ENCODE peak calls at places on chromosomes 16 and 17, in seven cellular contexts. S is fibroblast of lung; M is effector memory CD4-positive, alpha-beta T cell; T is neural progenitor cell; N is tibial nerve; F is mesendoderm; C is H9. K is an unnamed sample. For H3K4me1, the result is how much of the 10 kb centered on the place peaks cover.

GRCh38 chr16:86798247-86799041 is 220.1 kb downstream of the FOXL1 start:
- DNase-seq in S (no peak), M (no peak), T (no peak), N (no peak), F (no peak), C (no peak), K (no peak)

GRCh38 chr16:51164167-51164566 is 13.1 kb upstream of the SALL1 start:
- DNase-seq in S (no peak), M (no peak), T (no peak), N (no peak), F (no peak), C (no peak), K (no peak)

GRCh38 chr17:622356-622755 is 92.3 kb downstream of the VPS53 start:
- DNase-seq in S (peak), M (no peak), T (no peak), N (no peak), F (peak), C (no peak), K (peak)

GRCh38 chr17:82077617-82078358 is 12.2 kb upstream of the DUS1L start:
- DNase-seq in S (no peak), M (no peak), T (peak), N (peak), F (peak), C (peak), K (no peak)

GRCh38 chr17:207775-208174 is 26.3 kb upstream of the DOC2B start:
- DNase-seq in S (no peak), M (no peak), T (no peak), N (no peak), F (no peak), C (no peak), K (no peak)

GRCh38 chr16:27598226-27598625 is 48.3 kb downstream of the KATNIP start:
- DNase-seq in S (no peak), M (no peak), T (no peak), N (no peak), F (no peak), C (no peak), K (no peak)

GRCh38 chr17:36057900-36058299 is 6.2 kb upstream of the CCL18 start:
- DNase-seq in S (no peak), M (no peak), T (no peak), N (no peak), F (no peak), C (no peak), K (no peak)

GRCh38 chr17:8073627-8074485 is 13.7 kb downstream of the ALOX12B start:
- DNase-seq in S (peak), M (peak), T (peak), N (no peak), F (peak), C (peak), K (no peak)

GRCh38 chr17:47872651-47873161 is 21.7 kb upstream of the SP6 start:
- DNase-seq in S (no peak), M (no peak), T (no peak), N (no peak), F (peak), C (peak), K (no peak)

GRCh38 chr16:19785512-19786130 is 67.5 kb downstream of the IQCK start:
- DNase-seq in S (no peak), M (no peak), T (no peak), N (no peak), F (no peak), C (no peak), K (no peak)

GRCh38 chr16:49640606-49641005 is 215.3 kb downstream of the ZNF423 start:
- DNase-seq in S (no peak), M (no peak), T (no peak), N (no peak), F (no peak), C (no peak), K (no peak)

GRCh38 chr16:68711421-68712139 is 25.5 kb upstream of the CDH1 start:
- DNase-seq in S (no peak), M (no peak), T (no peak), N (no peak), F (no peak), C (no peak), K (no peak)

GRCh38 chr17:14755002-14755401 is 454.1 kb downstream of the HS3ST3B1 start:
- DNase-seq in S (peak), M (no peak), T (no peak), N (no peak), F (no peak), C (no peak), K (no peak)

GRCh38 chr17:57356153-57356721 is 99.9 kb downstream of the MSI2 start:
- DNase-seq in S (no peak), M (no peak), T (no peak), N (no peak), F (no peak), C (no peak), K (no peak)

GRCh38 chr17:78529871-78530670 is 47.1 kb downstream of the DNAH17 start:
- DNase-seq in S (no peak), M (no peak), T (no peak), N (no peak), F (no peak), C (peak), K (no peak)

GRCh38 chr16:81005644-81006471 is 827 bp downstream of the CMC2 start:
- DNase-seq in S (peak), M (no peak), T (peak), N (no peak), F (peak), C (no peak), K (peak)

GRCh38 chr16:2784536-2785100 is 2.7 kb downstream of the PRSS33 start:
- DNase-seq in S (no peak), M (no peak), T (no peak), N (no peak), F (no peak), C (peak), K (no peak)

GRCh38 chr16:29306953-29307597 is 99.4 kb downstream of the NPIPB11 start:
- DNase-seq in S (peak), M (no peak), T (no peak), N (no peak), F (no peak), C (no peak), K (peak)

GRCh38 chr16:1493746-1494094 is 560 bp downstream of the TELO2 start:
- DNase-seq in S (no peak), M (no peak), T (peak), N (no peak), F (peak), C (no peak), K (no peak)

GRCh38 chr17:82424001-82424862 is 5.8 kb upstream of the OGFOD3 start:
- DNase-seq in S (peak), M (peak), T (peak), N (peak), F (peak), C (peak), K (no peak)

GRCh38 chr17:48751172-48751571 is 22.6 kb upstream of the HOXB13 start:
- DNase-seq in S (no peak), M (no peak), T (no peak), N (no peak), F (no peak), C (no peak), K (no peak)

GRCh38 chr17:62629556-62630364 is 2.3 kb downstream of the MRC2 start:
- DNase-seq in S (no peak), M (no peak), T (no peak), N (no peak), F (peak), C (no peak), K (no peak)

GRCh38 chr17:9798724-9799123 is 7.3 kb upstream of the DHRS7C start:
- DNase-seq in S (no peak), M (no peak), T (no peak), N (no peak), F (no peak), C (no peak), K (no peak)

GRCh38 chr17:27218719-27219488 is 75.0 kb upstream of the WSB1 start:
- DNase-seq in S (no peak), M (no peak), T (no peak), N (no peak), F (no peak), C (no peak), K (no peak)

GRCh38 chr17:76121932-76122383 is 18.4 kb upstream of the EXOC7 start:
- DNase-seq in S (no peak), M (no peak), T (no peak), N (no peak), F (peak), C (no peak), K (no peak)

GRCh38 chr16:53668869-53669268 is 34.8 kb downstream of the RPGRIP1L start:
- DNase-seq in S (no peak), M (no peak), T (no peak), N (no peak), F (no peak), C (no peak), K (no peak)

GRCh38 chr17:43673516-43674323 is 12.0 kb upstream of the MEOX1 start:
- DNase-seq in S (peak), M (peak), T (peak), N (peak), F (peak), C (peak), K (no peak)

GRCh38 chr16:82751020-82751419 is 124.3 kb downstream of the CDH13 start:
- DNase-seq in S (no peak), M (no peak), T (no peak), N (no peak), F (no peak), C (no peak), K (no peak)

GRCh38 chr16:82754716-82755513 is 128.1 kb downstream of the CDH13 start:
- DNase-seq in S (no peak), M (no peak), T (no peak), N (no peak), F (no peak), C (no peak), K (no peak)

GRCh38 chr16:82748026-82748425 is 121.3 kb downstream of the CDH13 start:
- DNase-seq in S (peak), M (no peak), T (no peak), N (no peak), F (no peak), C (no peak), K (no peak)

GRCh38 chr16:82753821-82754220 is 127.1 kb downstream of the CDH13 start:
- DNase-seq in S (no peak), M (no peak), T (no peak), N (no peak), F (no peak), C (no peak), K (peak)

GRCh38 chr16:82750078-82750477 is 123.3 kb downstream of the CDH13 start:
- DNase-seq in S (no peak), M (no peak), T (no peak), N (no peak), F (no peak), C (no peak), K (no peak)
- H3K4me1 ChIP-seq in S (under half), M (under half), T (under half), N (under half), F (under half), C (under half), K (under half)

GRCh38 chr16:9102943-9103342 is 11.5 kb downstream of the HAPSTR1 start:
- DNase-seq in S (no peak), M (no peak), T (no peak), N (no peak), F (no peak), C (no peak), K (no peak)

GRCh38 chr16:9105189-9105588 is 13.7 kb downstream of the HAPSTR1 start:
- DNase-seq in S (no peak), M (no peak), T (no peak), N (no peak), F (no peak), C (no peak), K (no peak)

GRCh38 chr16:9102379-9102778 is 10.9 kb downstream of the HAPSTR1 start:
- DNase-seq in S (peak), M (no peak), T (no peak), N (no peak), F (no peak), C (no peak), K (peak)

GRCh38 chr16:9107025-9107970 is 15.9 kb downstream of the HAPSTR1 start:
- DNase-seq in S (no peak), M (no peak), T (no peak), N (no peak), F (no peak), C (no peak), K (no peak)

GRCh38 chr16:9103546-9103945 is 12.1 kb downstream of the HAPSTR1 start:
- DNase-seq in S (no peak), M (no peak), T (no peak), N (no peak), F (no peak), C (no peak), K (no peak)
- H3K4me1 ChIP-seq in S (under half), M (half or more), T (under half), N (half or more), F (under half), C (under half), K (under half)

GRCh38 chr16:11105038-11105903 is 150.7 kb downstream of the SOCS1 start:
- DNase-seq in S (peak), M (no peak), T (no peak), N (no peak), F (peak), C (no peak), K (peak)
- H3K4me1 ChIP-seq in S (half or more), M (under half), T (under half), N (under half), F (under half), C (under half), K (under half)

GRCh38 chr17:45125509-45125908 is 6.8 kb downstream of the PLCD3 start:
- DNase-seq in S (no peak), M (no peak), T (no peak), N (no peak), F (no peak), C (no peak), K (no peak)
- H3K4me1 ChIP-seq in S (under half), M (under half), T (under half), N (under half), F (under half), C (under half), K (under half)

GRCh38 chr16:4377573-4378146 is 6.0 kb downstream of the VASN start:
- DNase-seq in S (no peak), M (no peak), T (peak), N (no peak), F (peak), C (no peak), K (no peak)
- H3K4me1 ChIP-seq in S (under half), M (under half), T (under half), N (half or more), F (under half), C (under half), K (under half)

K was measured in foreskin keratinocyte.